ENCODE peak calls at places on chromosome 19, in six cellular contexts. One of them, this sample, is unnamed.

GRCh38 chr19:29006057-29006735 is 206.8 kb downstream of the UQCRFS1 start:
- DNase-seq in HepG2: no peak
- DNase-seq in K562: no peak
- DNase-seq in HCT116: no peak
- DNase-seq in H1: no peak
- DNase-seq in GM12878: no peak
- DNase-seq in this sample: no peak

GRCh38 chr19:31066385-31066784 is 282.9 kb downstream of the TSHZ3 start:
- DNase-seq in HepG2: no peak
- DNase-seq in K562: no peak
- DNase-seq in HCT116: no peak
- DNase-seq in H1: no peak
- DNase-seq in GM12878: no peak
- DNase-seq in this sample: no peak

GRCh38 chr19:6374179-6374709 is 1.5 kb downstream of the PSPN start:
- DNase-seq in HepG2: no peak
- DNase-seq in K562: no peak
- DNase-seq in HCT116: no peak
- DNase-seq in H1: no peak
- DNase-seq in GM12878: no peak
- DNase-seq in this sample: no peak

GRCh38 chr19:33725567-33725966 is 71.1 kb upstream of the KCTD15 start:
- DNase-seq in HepG2: no peak
- DNase-seq in K562: no peak
- DNase-seq in HCT116: no peak
- DNase-seq in H1: no peak
- DNase-seq in GM12878: no peak
- DNase-seq in this sample: no peak

GRCh38 chr19:926595-927043 is 784 bp downstream of the ARID3A start:
- DNase-seq in HepG2: no peak
- DNase-seq in K562: peak
- DNase-seq in HCT116: no peak
- DNase-seq in H1: no peak
- DNase-seq in GM12878: no peak
- DNase-seq in this sample: no peak

GRCh38 chr19:44925114-44925891 is 10.9 kb downstream of the APOC1 start:
- DNase-seq in HepG2: peak
- DNase-seq in K562: no peak
- DNase-seq in HCT116: no peak
- DNase-seq in H1: no peak
- DNase-seq in GM12878: no peak
- DNase-seq in this sample: no peak

GRCh38 chr19:33795370-33796163 is 1.1 kb upstream of the KCTD15 start:
- DNase-seq in HepG2: peak
- DNase-seq in K562: peak
- DNase-seq in HCT116: no peak
- DNase-seq in H1: no peak
- DNase-seq in GM12878: no peak
- DNase-seq in this sample: peak

GRCh38 chr19:9566729-9567128 is 17.6 kb downstream of the ZNF121 start:
- DNase-seq in HepG2: no peak
- DNase-seq in K562: no peak
- DNase-seq in HCT116: no peak
- DNase-seq in H1: no peak
- DNase-seq in GM12878: no peak
- DNase-seq in this sample: no peak

GRCh38 chr19:16518061-16518460 is 21.9 kb downstream of the C19orf44 start:
- DNase-seq in HepG2: no peak
- DNase-seq in K562: no peak
- DNase-seq in HCT116: no peak
- DNase-seq in H1: no peak
- DNase-seq in GM12878: no peak
- DNase-seq in this sample: no peak

GRCh38 chr19:51325161-51325979 is 13.9 kb downstream of the IGLON5 start:
- DNase-seq in HepG2: no peak
- DNase-seq in K562: no peak
- DNase-seq in HCT116: no peak
- DNase-seq in H1: no peak
- DNase-seq in GM12878: no peak
- DNase-seq in this sample: no peak

GRCh38 chr19:52638601-52639000 is 446 bp upstream of the ZNF83 start:
- DNase-seq in HepG2: no peak
- DNase-seq in K562: peak
- DNase-seq in HCT116: no peak
- DNase-seq in H1: no peak
- DNase-seq in GM12878: no peak
- DNase-seq in this sample: no peak
- TF ChIP-seq ZNF274 in HepG2: no peak
- TF ChIP-seq ZNF274 in K562: no peak
- TF ChIP-seq ZNF274 in HCT116: no peak
- TF ChIP-seq ZNF274 in H1: no peak
- TF ChIP-seq ZNF274 in GM12878: no peak
- TF ChIP-seq ZNF274 in this sample: no peak

GRCh38 chr19:4053423-4054324 is 13.0 kb downstream of the ZBTB7A start:
- DNase-seq in HepG2: no peak
- DNase-seq in K562: no peak
- DNase-seq in HCT116: no peak
- DNase-seq in H1: no peak
- DNase-seq in GM12878: no peak
- DNase-seq in this sample: no peak
- H3K4me3 ChIP-seq in HepG2: no peak
- H3K4me3 ChIP-seq in K562: no peak
- H3K4me3 ChIP-seq in HCT116: no peak
- H3K4me3 ChIP-seq in H1: no peak
- H3K4me3 ChIP-seq in GM12878: no peak
- H3K4me3 ChIP-seq in this sample: no peak

GRCh38 chr19:43754562-43755255 is at the start of gene SMG9:
- DNase-seq in HepG2: peak
- DNase-seq in K562: peak
- DNase-seq in HCT116: peak
- DNase-seq in H1: peak
- DNase-seq in GM12878: peak
- DNase-seq in this sample: peak

GRCh38 chr19:43754312-43754561 is 525 bp downstream of the SMG9 start:
- DNase-seq in HepG2: no peak
- DNase-seq in K562: no peak
- DNase-seq in HCT116: no peak
- DNase-seq in H1: no peak
- DNase-seq in GM12878: no peak
- DNase-seq in this sample: no peak

GRCh38 chr19:43751466-43752220 is 3.1 kb downstream of the SMG9 start:
- DNase-seq in HepG2: no peak
- DNase-seq in K562: no peak
- DNase-seq in HCT116: no peak
- DNase-seq in H1: no peak
- DNase-seq in GM12878: no peak
- DNase-seq in this sample: no peak

GRCh38 chr19:43752287-43752875 is 2.4 kb downstream of the SMG9 start:
- DNase-seq in HepG2: no peak
- DNase-seq in K562: no peak
- DNase-seq in HCT116: no peak
- DNase-seq in H1: no peak
- DNase-seq in GM12878: no peak
- DNase-seq in this sample: no peak

DNA sequence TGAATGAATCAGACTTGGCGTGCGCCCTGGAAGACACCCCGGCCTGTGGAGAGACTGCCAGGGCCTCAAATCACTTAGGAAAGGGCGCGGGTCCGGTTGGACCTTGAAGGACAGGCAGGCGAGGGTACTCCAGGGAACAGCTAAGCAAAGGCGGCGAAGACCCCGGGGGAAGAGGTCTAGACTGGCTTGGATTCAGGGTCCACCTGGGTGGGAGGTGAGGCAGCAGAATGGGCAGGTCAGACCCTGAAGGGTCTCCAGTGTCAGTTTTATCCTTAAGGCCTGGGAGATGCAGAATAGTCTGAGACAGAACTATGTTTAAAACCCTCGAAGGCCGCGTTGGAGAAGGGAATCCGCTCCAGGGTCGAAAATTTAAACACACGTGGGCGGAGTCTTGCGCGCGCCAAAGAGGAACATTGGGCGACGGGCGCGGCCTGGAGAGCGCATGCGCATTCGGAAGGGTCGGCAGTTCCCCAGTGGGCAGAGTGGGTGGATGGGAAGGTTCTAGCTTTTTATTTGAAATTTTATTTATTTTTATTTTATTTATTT is 567 bp upstream of the SMG9 start:
- DNase-seq in HepG2: no peak
- DNase-seq in K562: peak
- DNase-seq in HCT116: no peak
- DNase-seq in H1: no peak
- DNase-seq in GM12878: no peak
- DNase-seq in this sample: no peak
- TF ChIP-seq ZNF274 in HepG2: no peak
- TF ChIP-seq ZNF274 in K562: no peak
- TF ChIP-seq ZNF274 in HCT116: no peak
- TF ChIP-seq ZNF274 in H1: no peak
- TF ChIP-seq ZNF274 in GM12878: no peak
- TF ChIP-seq ZNF274 in this sample: no peak

GRCh38 chr19:38690146-38690545 is 42.7 kb downstream of the ACTN4 start:
- DNase-seq in HepG2: no peak
- DNase-seq in K562: no peak
- DNase-seq in HCT116: no peak
- DNase-seq in H1: no peak
- DNase-seq in GM12878: no peak
- DNase-seq in this sample: no peak
- H3K4me3 ChIP-seq in HepG2: no peak
- H3K4me3 ChIP-seq in K562: no peak
- H3K4me3 ChIP-seq in HCT116: no peak
- H3K4me3 ChIP-seq in H1: no peak
- H3K4me3 ChIP-seq in GM12878: no peak
- H3K4me3 ChIP-seq in this sample: no peak

DNA sequence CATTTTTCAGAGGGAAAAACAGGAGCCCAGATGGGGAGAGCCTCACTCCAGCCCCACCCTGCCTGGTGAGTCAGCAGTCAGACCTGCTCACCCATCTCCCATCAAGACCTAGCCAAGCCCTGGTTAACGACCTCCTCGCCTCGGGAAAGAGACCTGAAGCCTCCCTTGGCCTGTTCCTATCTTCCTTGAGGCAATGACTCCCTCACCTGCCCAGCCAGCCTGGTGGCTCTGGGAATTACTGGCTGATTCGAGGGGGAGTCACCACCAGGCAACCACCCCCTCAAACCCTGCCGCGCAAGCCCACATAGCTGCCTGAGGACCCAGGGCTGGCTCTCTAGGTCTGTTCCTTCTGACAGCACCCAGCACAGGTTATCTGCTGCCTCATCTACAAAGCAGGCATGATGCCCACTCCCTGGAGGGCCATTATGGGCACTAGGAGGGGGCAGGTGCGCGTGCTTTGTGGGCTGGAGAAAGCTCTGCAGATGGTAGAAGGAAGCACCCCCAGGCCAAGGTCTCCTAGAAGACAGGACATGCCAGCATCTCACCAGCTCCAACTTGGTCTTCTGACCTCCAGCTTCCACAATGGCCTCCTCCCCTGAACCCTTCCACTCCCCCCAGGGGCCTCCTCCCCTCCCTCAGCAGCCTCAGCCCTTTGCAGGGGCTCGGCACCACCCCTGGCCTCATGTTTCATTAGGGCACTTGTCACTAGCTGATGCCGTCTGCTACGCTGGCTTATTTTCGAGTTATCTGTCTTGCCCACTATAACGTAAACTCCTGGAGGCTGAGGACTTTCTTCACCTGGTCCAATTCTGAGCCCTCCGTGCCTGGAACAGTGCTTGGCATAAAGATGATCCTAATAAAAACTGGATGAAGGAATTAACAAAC is 10.4 kb downstream of the DEDD2 start:
- DNase-seq in HepG2: no peak
- DNase-seq in K562: peak
- DNase-seq in HCT116: no peak
- DNase-seq in H1: no peak
- DNase-seq in GM12878: no peak
- DNase-seq in this sample: no peak
- TF ChIP-seq ZNF274 in HepG2: no peak
- TF ChIP-seq ZNF274 in K562: no peak
- TF ChIP-seq ZNF274 in HCT116: no peak
- TF ChIP-seq ZNF274 in H1: no peak
- TF ChIP-seq ZNF274 in GM12878: no peak
- TF ChIP-seq ZNF274 in this sample: no peak